ENCODE peak calls at places on chromosomes 5 and 9, in four cellular contexts. F is CD8-positive, alpha-beta memory T cell; B is endothelial cell of umbilical vein; K is ureter. J is an unnamed sample.
A peak's percentile ranks its signal among the peaks of the same experiment; 100 is the strongest.

GRCh38 chr9:3088166-3088702 is 244.3 kb upstream of the PUM3 start:
- DNase-seq in F (no peak), B (no peak), K (no peak), J (no peak)

GRCh38 chr5:151592855-151593408 is 1.8 kb upstream of the FAT2 start:
- DNase-seq in F (no peak), B (no peak), K (no peak), J (no peak)

GRCh38 chr5:146068977-146069779 is 36.2 kb downstream of the PLAC8L1 start:
- DNase-seq in F (no peak), B (no peak), K (no peak), J (no peak)

GRCh38 chr5:127088226-127088625 is 14.9 kb upstream of the C5orf63 start:
- DNase-seq in F (no peak), B (no peak), K (no peak), J (no peak)

GRCh38 chr9:97889941-97890557 is 32.3 kb downstream of the TRMO start:
- DNase-seq in F (peak; percentile 57), B (peak; percentile 22), K (no peak), J (no peak)

GRCh38 chr5:120538149-120538548 is 74.0 kb downstream of the PRR16 start:
- DNase-seq in F (no peak), B (no peak), K (no peak), J (no peak)

GRCh38 chr5:139046551-139046950 is 151.6 kb downstream of the SIL1 start:
- DNase-seq in F (no peak), B (no peak), K (no peak), J (no peak)

GRCh38 chr5:149141957-149142851 is 911 bp downstream of the ABLIM3 start:
- DNase-seq in F (no peak), B (peak; percentile 62), K (no peak), J (peak; percentile 77)

J was measured in left lobe of liver.